ENCODE peak calls at places on chromosomes 7 and 10, in seven cellular contexts. F is astrocyte of the spinal cord, G is hepatocyte, A is transverse colon, V is adrenal gland, X is OCI-LY7, Z is IMR-90. B is an unnamed sample.

GRCh38 chr10:60384708-60385398 is 4.8 kb downstream of the ANK3 start:
- DNase-seq in F (peak; percentile 95), G (no peak), A (no peak), V (peak; percentile 23), X (no peak), Z (peak; percentile 98), B (no peak)

GRCh38 chr10:88270871-88271713 is 312.0 kb downstream of the RNLS start:
- DNase-seq in F (peak; percentile 86), G (no peak), A (no peak), V (no peak), X (peak; percentile 30), Z (peak; percentile 71), B (peak; percentile 79)

GRCh38 chr7:80053098-80053497 is 81.5 kb upstream of the GNAI1 start:
- DNase-seq in F (no peak), G (peak; percentile 16), A (no peak), V (no peak), X (no peak), Z (no peak), B (no peak)

GRCh38 chr7:28190077-28190476 is 9.5 kb upstream of the JAZF1 start:
- DNase-seq in F (no peak), G (no peak), A (no peak), V (peak; percentile 55), X (no peak), Z (peak; percentile 48), B (no peak)

GRCh38 chr10:86392723-86393094 is 26.1 kb upstream of the GRID1 start:
- DNase-seq in F (no peak), G (no peak), A (no peak), V (no peak), X (peak; percentile 87), Z (no peak), B (no peak)

GRCh38 chr7:105644937-105645336 is 63.6 kb upstream of the EFCAB10 start:
- DNase-seq in F (no peak), G (no peak), A (no peak), V (no peak), X (no peak), Z (no peak), B (no peak)

GRCh38 chr10:109343293-109343692 is 580.0 kb downstream of the XPNPEP1 start:
- DNase-seq in F (peak; percentile 32), G (no peak), A (no peak), V (no peak), X (no peak), Z (peak; percentile 87), B (no peak)

GRCh38 chr7:88233828-88234227 is 14.0 kb upstream of the SRI start:
- DNase-seq in F (no peak), G (peak; percentile 7), A (no peak), V (no peak), X (no peak), Z (no peak), B (no peak)

GRCh38 chr7:50539725-50540124 is 25.5 kb downstream of the DDC start:
- DNase-seq in F (no peak), G (peak; percentile 2), A (no peak), V (no peak), X (no peak), Z (no peak), B (no peak)

GRCh38 chr10:18582803-18583202 is 68.6 kb downstream of the NSUN6 start:
- DNase-seq in F (peak; percentile 18), G (no peak), A (no peak), V (no peak), X (no peak), Z (peak; percentile 11), B (peak; percentile 62)

GRCh38 chr7:50806143-50806542 is 23.4 kb upstream of the GRB10 start:
- DNase-seq in F (no peak), G (no peak), A (no peak), V (no peak), X (no peak), Z (no peak), B (no peak)

GRCh38 chr7:36278767-36279171 is 110.9 kb upstream of the ANLN start:
- DNase-seq in F (peak; percentile 68), G (peak; percentile 85), A (no peak), V (peak; percentile 13), X (no peak), Z (peak; percentile 89), B (no peak)

GRCh38 chr10:130854151-130854550 is 457.4 kb downstream of the TCERG1L start:
- DNase-seq in F (peak; percentile 9), G (no peak), A (no peak), V (no peak), X (no peak), Z (no peak), B (no peak)

GRCh38 chr7:92685146-92686042 is 95.2 kb upstream of the FAM133B start:
- DNase-seq in F (no peak), G (no peak), A (no peak), V (no peak), X (no peak), Z (no peak), B (peak; percentile 93)

GRCh38 chr10:124293641-124294449 is 124.9 kb downstream of the OAT start:
- DNase-seq in F (no peak), G (no peak), A (no peak), V (no peak), X (no peak), Z (no peak), B (no peak)

GRCh38 chr7:40499718-40500117 is 364.9 kb downstream of the SUGCT start:
- DNase-seq in F (peak; percentile 57), G (no peak), A (no peak), V (no peak), X (no peak), Z (no peak), B (no peak)

GRCh38 chr7:47453093-47454056 is 128.5 kb downstream of the TNS3 start:
- DNase-seq in F (peak; percentile 80), G (peak; percentile 55), A (peak; percentile 65), V (peak; percentile 78), X (no peak), Z (peak; percentile 98), B (no peak)

GRCh38 chr7:100865372-100865911 is 1.7 kb upstream of the TRIP6 start:
- DNase-seq in F (peak; percentile 47), G (no peak), A (no peak), V (no peak), X (no peak), Z (peak; percentile 45), B (peak; percentile 15)

GRCh38 chr10:54985732-54986131 is 184.7 kb upstream of the PCDH15 start:
- DNase-seq in F (peak; percentile 10), G (peak; percentile 43), A (no peak), V (no peak), X (peak; percentile 32), Z (no peak), B (no peak)

GRCh38 chr10:131685576-131685975 is 215.2 kb upstream of the PPP2R2D start:
- DNase-seq in F (no peak), G (no peak), A (no peak), V (peak; percentile 65), X (no peak), Z (no peak), B (no peak)

GRCh38 chr10:122173337-122173736 is 97.8 kb upstream of the BTBD16 start:
- DNase-seq in F (no peak), G (no peak), A (no peak), V (no peak), X (no peak), Z (no peak), B (no peak)

GRCh38 chr10:122172311-122173008 is 98.6 kb upstream of the BTBD16 start:
- DNase-seq in F (no peak), G (peak; percentile 38), A (no peak), V (no peak), X (no peak), Z (no peak), B (no peak)

GRCh38 chr10:122178655-122179054 is 92.4 kb upstream of the BTBD16 start:
- DNase-seq in F (no peak), G (no peak), A (no peak), V (no peak), X (no peak), Z (no peak), B (no peak)

GRCh38 chr10:122173766-122174435 is 97.2 kb upstream of the BTBD16 start:
- DNase-seq in F (no peak), G (no peak), A (no peak), V (no peak), X (no peak), Z (no peak), B (no peak)

DNA sequence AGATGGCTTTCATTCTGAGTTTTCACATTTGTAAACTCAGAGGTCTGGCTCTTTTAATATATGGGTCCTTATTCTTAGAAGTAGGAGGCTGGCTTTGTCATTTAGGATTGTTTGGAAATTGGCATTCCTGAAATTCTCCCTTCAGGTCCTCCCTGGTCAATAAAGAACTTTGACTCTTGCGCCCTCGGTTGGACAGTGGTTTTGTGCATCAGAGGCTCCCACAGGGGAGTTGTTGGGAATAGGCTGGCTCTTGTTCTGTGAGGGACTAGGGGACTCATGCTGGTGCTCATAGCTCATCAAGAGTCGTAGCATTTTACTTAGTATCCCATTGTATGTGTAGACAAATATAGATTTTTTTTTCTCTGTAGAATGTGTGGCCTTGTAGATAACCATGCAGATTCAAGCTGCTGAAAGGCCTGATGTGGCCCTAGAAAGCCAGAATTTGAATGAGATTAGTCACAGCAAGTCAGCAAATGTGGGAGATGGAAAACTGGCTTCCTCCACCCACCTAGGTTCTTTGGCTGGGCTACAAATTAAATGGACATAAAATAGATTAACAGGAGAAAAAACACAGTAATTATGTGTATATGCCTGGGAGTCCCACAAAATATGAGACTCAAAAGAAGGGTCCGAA is 94.7 kb upstream of the BTBD16 start:
- DNase-seq in F (no peak), G (no peak), A (no peak), V (no peak), X (no peak), Z (peak; percentile 59), B (no peak)
- TF ChIP-seq CTCF in F (no peak), G (no peak), A (no peak), V (no peak), X (no peak), Z (no peak), B (no peak)

GRCh38 chr7:727806-728460 is 852 bp upstream of the PRKAR1B start:
- DNase-seq in F (no peak), G (no peak), A (no peak), V (no peak), X (no peak), Z (peak; percentile 38), B (no peak)
- TF ChIP-seq CTCF in F (no peak), G (no peak), A (no peak), V (no peak), X (no peak), Z (peak; percentile 7), B (no peak)

GRCh38 chr7:107185716-107186115 is 16.9 kb downstream of the HBP1 start:
- DNase-seq in F (no peak), G (no peak), A (no peak), V (no peak), X (no peak), Z (peak; percentile 69), B (no peak)
- TF ChIP-seq CTCF in F (no peak), G (no peak), A (no peak), V (no peak), X (no peak), Z (no peak), B (no peak)

DNA sequence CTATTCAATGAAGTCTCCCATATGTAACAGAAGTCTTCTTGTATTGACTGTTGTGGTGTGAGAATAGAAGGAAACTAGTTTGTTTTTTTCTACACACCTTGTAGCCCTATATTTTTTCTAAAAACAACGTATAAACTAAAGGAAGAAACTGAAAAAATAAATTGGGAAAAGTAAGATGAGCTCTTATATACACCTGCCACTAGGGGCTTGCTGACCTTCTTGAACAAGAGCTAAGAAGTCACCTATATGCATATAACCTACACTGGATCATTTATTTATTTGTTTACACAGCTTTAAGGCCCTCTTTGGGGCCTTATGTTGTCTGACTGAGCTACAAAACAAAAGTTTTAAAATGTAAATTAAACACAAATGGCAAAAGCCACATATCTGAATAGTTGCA is 383.0 kb downstream of the HPSE2 start:
- DNase-seq in F (no peak), G (no peak), A (no peak), V (no peak), X (peak; percentile 1), Z (peak; percentile 0), B (no peak)
- TF ChIP-seq CTCF in F (no peak), G (no peak), A (peak; percentile 20), V (no peak), X (peak; percentile 67), Z (no peak), B (no peak)

B was measured in activated CD8-positive, alpha-beta T cell treated with anti-CD3 and anti-CD28 coated beads for 36 hours.